ENCODE peak calls at places on chromosomes 3 and 15, in four cellular contexts. W is body of pancreas, L is transverse colon, G is HepG2. I is an unnamed sample.

GRCh38 chr15:57061281-57061680 is 142.8 kb downstream of the TCF12 start:
- DNase-seq in W (no peak), L (no peak), G (no peak), I (no peak)

GRCh38 chr3:195613468-195614069 is 29.8 kb upstream of the APOD start:
- DNase-seq in W (no peak), L (no peak), G (no peak), I (no peak)

GRCh38 chr3:168156479-168156878 is 60.8 kb upstream of the GOLIM4 start:
- DNase-seq in W (no peak), L (no peak), G (no peak), I (no peak)

GRCh38 chr3:173920386-173920785 is 522.8 kb downstream of the NLGN1 start:
- DNase-seq in W (no peak), L (no peak), G (no peak), I (no peak)

GRCh38 chr15:52134502-52135144 is 22.0 kb upstream of the BCL2L10 start:
- DNase-seq in W (peak), L (peak), G (peak), I (no peak)

GRCh38 chr3:69400688-69401087 is 14.8 kb upstream of the FRMD4B start:
- DNase-seq in W (no peak), L (no peak), G (no peak), I (no peak)

GRCh38 chr15:86834115-86834863 is 754.6 kb downstream of the AGBL1 start:
- DNase-seq in W (no peak), L (no peak), G (no peak), I (no peak)

GRCh38 chr3:184178522-184179138 is 4.0 kb downstream of the AP2M1 start:
- DNase-seq in W (no peak), L (no peak), G (no peak), I (no peak)

GRCh38 chr3:100158877-100159563 is 44.7 kb upstream of the FILIP1L start:
- DNase-seq in W (no peak), L (no peak), G (no peak), I (no peak)

GRCh38 chr3:9028134-9028533 is 64.9 kb upstream of the RAD18 start:
- DNase-seq in W (peak), L (peak), G (no peak), I (peak)

GRCh38 chr3:40975711-40976121 is 223.6 kb upstream of the CTNNB1 start:
- DNase-seq in W (no peak), L (no peak), G (no peak), I (no peak)

GRCh38 chr3:173630849-173631248 is 233.3 kb downstream of the NLGN1 start:
- DNase-seq in W (no peak), L (no peak), G (no peak), I (no peak)

GRCh38 chr15:76501726-76502125 is 165.2 kb downstream of the ISL2 start:
- DNase-seq in W (no peak), L (no peak), G (no peak), I (no peak)

GRCh38 chr15:23472678-23473077 is 25.6 kb upstream of the GOLGA6L2 start:
- DNase-seq in W (no peak), L (no peak), G (no peak), I (no peak)

GRCh38 chr15:65631503-65631902 is 9.8 kb downstream of the SLC24A1 start:
- DNase-seq in W (no peak), L (no peak), G (no peak), I (no peak)

GRCh38 chr3:15331606-15332404 is 581 bp downstream of the SH3BP5 start:
- DNase-seq in W (peak), L (peak), G (no peak), I (peak)

GRCh38 chr3:109275702-109276293 is 40.5 kb downstream of the DPPA2 start:
- DNase-seq in W (peak), L (peak), G (peak), I (peak)

GRCh38 chr3:112686360-112686759 is 45.4 kb upstream of the CCDC80 start:
- DNase-seq in W (no peak), L (no peak), G (no peak), I (no peak)

GRCh38 chr3:105118905-105119304 is 247.8 kb upstream of the ALCAM start:
- DNase-seq in W (no peak), L (no peak), G (no peak), I (no peak)

GRCh38 chr3:37210230-37210629 is 35.8 kb upstream of the LRRFIP2 start:
- DNase-seq in W (no peak), L (no peak), G (no peak), I (no peak)

GRCh38 chr15:100588638-100589242 is 13.2 kb downstream of the LINS1 start:
- DNase-seq in W (no peak), L (no peak), G (no peak), I (no peak)

DNA sequence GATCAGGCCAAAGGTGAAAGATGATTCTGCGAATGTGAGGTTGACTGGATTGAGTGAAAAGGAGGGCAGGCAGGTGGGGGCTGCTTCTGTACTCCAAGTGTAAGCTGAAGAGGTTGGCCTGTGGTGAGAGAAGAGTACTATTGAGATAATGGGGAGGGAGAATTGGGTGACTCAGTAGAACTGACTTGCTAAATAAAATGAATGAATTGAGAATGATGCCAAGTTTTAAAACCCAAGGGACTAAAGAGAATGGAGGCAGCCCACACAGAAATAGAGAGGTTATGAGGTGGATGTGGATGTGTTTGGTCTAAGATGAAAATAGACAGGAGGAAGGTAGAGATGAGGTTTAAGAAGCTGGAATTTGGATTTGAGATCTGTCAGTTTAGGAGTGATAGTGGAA is 5.9 kb downstream of the MME start:
- DNase-seq in W (no peak), L (no peak), G (no peak), I (no peak)
- H3K27ac ChIP-seq in W (no peak), L (no peak), G (no peak), I (no peak)

GRCh38 chr3:147618636-147619035 is 209.5 kb downstream of the ZIC1 start:
- DNase-seq in W (no peak), L (no peak), G (no peak), I (no peak)

GRCh38 chr3:147614210-147614609 is 205.0 kb downstream of the ZIC1 start:
- DNase-seq in W (no peak), L (no peak), G (no peak), I (no peak)

GRCh38 chr3:147613710-147614109 is 204.5 kb downstream of the ZIC1 start:
- DNase-seq in W (no peak), L (no peak), G (no peak), I (no peak)

GRCh38 chr3:147619925-147620580 is 210.9 kb downstream of the ZIC1 start:
- DNase-seq in W (no peak), L (no peak), G (no peak), I (no peak)

GRCh38 chr3:147616998-147617619 is 207.9 kb downstream of the ZIC1 start:
- DNase-seq in W (no peak), L (no peak), G (peak), I (no peak)
- TF ChIP-seq POLR2A in W (no peak), L (no peak), G (no peak), I (no peak)

GRCh38 chr15:66701422-66702034 is 508 bp upstream of the SMAD6 start:
- DNase-seq in W (peak), L (peak), G (peak), I (peak)

GRCh38 chr15:66702035-66702769 is at the start of gene SMAD6:
- DNase-seq in W (peak), L (peak), G (peak), I (peak)

GRCh38 chr15:66703540-66703941 is 1.5 kb downstream of the SMAD6 start:
- DNase-seq in W (peak), L (peak), G (no peak), I (peak)

GRCh38 chr15:66704019-66704782 is 2.2 kb downstream of the SMAD6 start:
- DNase-seq in W (peak), L (peak), G (no peak), I (peak)

DNA sequence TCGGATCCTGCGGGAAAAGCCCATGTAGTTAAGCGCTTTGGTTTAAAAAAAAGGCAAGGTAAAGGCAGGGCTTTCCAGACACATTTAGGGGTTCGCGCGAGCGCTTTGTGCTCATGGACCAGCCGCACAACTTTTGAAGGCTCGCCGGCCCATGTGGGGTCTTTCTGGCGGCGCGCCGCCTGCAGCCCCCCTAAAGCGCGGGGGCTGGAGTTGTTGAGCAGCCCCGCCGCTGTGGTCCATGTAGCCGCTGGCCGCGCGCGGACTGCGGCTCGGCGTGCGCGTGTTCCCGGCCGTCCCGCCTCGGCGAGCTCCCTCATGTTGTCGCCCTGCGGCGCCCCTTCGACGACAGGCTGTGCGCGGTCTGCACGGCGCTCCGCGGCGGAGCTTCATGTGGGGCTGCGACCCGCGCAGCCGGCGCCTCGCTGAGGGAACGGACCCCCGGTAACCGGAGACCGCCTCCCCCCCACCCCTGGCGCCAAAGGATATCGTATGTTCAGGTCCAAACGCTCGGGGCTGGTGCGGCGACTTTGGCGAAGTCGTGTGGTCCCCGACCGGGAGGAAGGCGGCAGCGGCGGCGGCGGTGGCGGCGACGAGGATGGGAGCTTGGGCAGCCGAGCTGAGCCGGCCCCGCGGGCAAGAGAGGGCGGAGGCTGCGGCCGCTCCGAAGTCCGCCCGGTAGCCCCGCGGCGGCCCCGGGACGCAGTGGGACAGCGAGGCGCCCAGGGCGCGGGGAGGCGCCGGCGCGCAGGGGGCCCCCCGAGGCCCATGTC is 919 bp downstream of the SMAD6 start:
- DNase-seq in W (peak), L (peak), G (no peak), I (no peak)
- H3K27ac ChIP-seq in W (peak), L (peak), G (peak), I (peak)

DNA sequence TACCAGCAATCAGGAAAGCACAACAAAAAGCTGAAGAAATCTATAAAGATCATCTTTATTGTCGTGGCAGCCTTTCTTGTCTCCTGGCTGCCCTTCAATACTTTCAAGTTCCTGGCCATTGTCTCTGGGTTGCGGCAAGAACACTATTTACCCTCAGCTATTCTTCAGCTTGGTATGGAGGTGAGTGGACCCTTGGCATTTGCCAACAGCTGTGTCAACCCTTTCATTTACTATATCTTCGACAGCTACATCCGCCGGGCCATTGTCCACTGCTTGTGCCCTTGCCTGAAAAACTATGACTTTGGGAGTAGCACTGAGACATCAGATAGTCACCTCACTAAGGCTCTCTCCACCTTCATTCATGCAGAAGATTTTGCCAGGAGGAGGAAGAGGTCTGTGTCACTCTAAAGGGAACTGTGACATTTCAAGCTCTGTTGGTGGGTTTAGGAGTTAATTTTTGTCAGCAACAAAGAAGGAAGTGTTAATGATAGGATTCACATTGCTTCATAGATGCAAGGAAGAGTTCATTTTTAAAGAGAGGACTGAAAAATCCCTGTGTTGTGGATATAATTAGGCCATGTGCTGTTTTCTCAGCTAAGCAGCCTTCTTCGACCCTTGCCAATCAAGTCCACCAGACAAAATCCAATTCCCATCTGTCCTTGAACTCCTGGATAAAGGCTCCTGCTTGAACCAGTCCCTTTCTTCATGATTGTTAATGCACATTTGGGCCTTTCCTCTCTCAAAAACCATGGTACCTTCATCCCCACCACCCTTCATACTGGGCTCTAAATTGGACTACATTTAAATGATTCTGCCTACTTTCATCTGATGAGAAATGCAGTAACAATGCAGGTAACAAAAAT is 1.2 kb downstream of the GPR15 start:
- DNase-seq in W (no peak), L (no peak), G (no peak), I (no peak)
- TF ChIP-seq POLR2A in W (no peak), L (no peak), G (no peak), I (no peak)

GRCh38 chr15:63669074-63669473 is 71.9 kb downstream of the FBXL22 start:
- DNase-seq in W (no peak), L (no peak), G (no peak), I (no peak)

GRCh38 chr15:63672369-63672768 is 75.2 kb downstream of the FBXL22 start:
- DNase-seq in W (no peak), L (no peak), G (no peak), I (no peak)

GRCh38 chr15:63672775-63673174 is 75.6 kb downstream of the FBXL22 start:
- DNase-seq in W (no peak), L (no peak), G (no peak), I (no peak)

GRCh38 chr15:63663906-63664305 is 66.7 kb downstream of the FBXL22 start:
- DNase-seq in W (no peak), L (no peak), G (no peak), I (no peak)

GRCh38 chr15:63668601-63669000 is 71.4 kb downstream of the FBXL22 start:
- DNase-seq in W (no peak), L (no peak), G (no peak), I (no peak)
- H3K27ac ChIP-seq in W (no peak), L (no peak), G (no peak), I (no peak)

GRCh38 chr3:131702156-131702555 is 199.4 kb upstream of the MRPL3 start:
- DNase-seq in W (no peak), L (no peak), G (no peak), I (no peak)

GRCh38 chr3:131704084-131704483 is 201.3 kb upstream of the MRPL3 start:
- DNase-seq in W (no peak), L (no peak), G (no peak), I (no peak)

GRCh38 chr3:131705099-131705498 is 202.3 kb upstream of the MRPL3 start:
- DNase-seq in W (no peak), L (no peak), G (no peak), I (no peak)

GRCh38 chr3:131699001-131699400 is 196.2 kb upstream of the MRPL3 start:
- DNase-seq in W (no peak), L (no peak), G (no peak), I (no peak)

GRCh38 chr3:131701153-131701791 is 198.5 kb upstream of the MRPL3 start:
- DNase-seq in W (no peak), L (no peak), G (no peak), I (no peak)
- TF ChIP-seq POLR2A in W (no peak), L (no peak), G (no peak), I (no peak)